ENCODE peak calls at places on chromosome 7, in seven cellular contexts. One of them, this sample, is unnamed.

GRCh38 chr7:151923097-151923876 is 33.0 kb upstream of the GALNTL5 start:
- DNase-seq in NCI-H2029 treated with DMSO at 0.1 percent for 48 hours: no peak
- DNase-seq in astrocyte of the spinal cord: no peak
- DNase-seq in T-helper 22 cell: no peak
- DNase-seq in stimulated activated CD8-positive, alpha-beta memory T cell treated with anti-CD3 and anti-CD28 coated beads, Interleukin-7, amount 100 ng/mL, for 1 hour: no peak
- DNase-seq in stimulated activated CD4-positive, alpha-beta T cell treated with anti-CD3 and anti-CD28 coated beads, Interleukin-4, amount 100 ng/mL, for 48 hours: no peak
- DNase-seq in ACHN: no peak
- DNase-seq in this sample: no peak

GRCh38 chr7:1323178-1324027 is 90.7 kb downstream of the UNCX start:
- DNase-seq in NCI-H2029 treated with DMSO at 0.1 percent for 48 hours: no peak
- DNase-seq in astrocyte of the spinal cord: no peak
- DNase-seq in T-helper 22 cell: no peak
- DNase-seq in stimulated activated CD8-positive, alpha-beta memory T cell treated with anti-CD3 and anti-CD28 coated beads, Interleukin-7, amount 100 ng/mL, for 1 hour: no peak
- DNase-seq in stimulated activated CD4-positive, alpha-beta T cell treated with anti-CD3 and anti-CD28 coated beads, Interleukin-4, amount 100 ng/mL, for 48 hours: no peak
- DNase-seq in ACHN: no peak
- DNase-seq in this sample: no peak

GRCh38 chr7:21965318-21965717 is 19.6 kb upstream of the CDCA7L start:
- DNase-seq in NCI-H2029 treated with DMSO at 0.1 percent for 48 hours: no peak
- DNase-seq in astrocyte of the spinal cord: no peak
- DNase-seq in T-helper 22 cell: no peak
- DNase-seq in stimulated activated CD8-positive, alpha-beta memory T cell treated with anti-CD3 and anti-CD28 coated beads, Interleukin-7, amount 100 ng/mL, for 1 hour: no peak
- DNase-seq in stimulated activated CD4-positive, alpha-beta T cell treated with anti-CD3 and anti-CD28 coated beads, Interleukin-4, amount 100 ng/mL, for 48 hours: no peak
- DNase-seq in ACHN: no peak
- DNase-seq in this sample: no peak

GRCh38 chr7:107931740-107932515 is 40.9 kb downstream of the DLD start:
- DNase-seq in NCI-H2029 treated with DMSO at 0.1 percent for 48 hours: no peak
- DNase-seq in astrocyte of the spinal cord: no peak
- DNase-seq in T-helper 22 cell: no peak
- DNase-seq in stimulated activated CD8-positive, alpha-beta memory T cell treated with anti-CD3 and anti-CD28 coated beads, Interleukin-7, amount 100 ng/mL, for 1 hour: no peak
- DNase-seq in stimulated activated CD4-positive, alpha-beta T cell treated with anti-CD3 and anti-CD28 coated beads, Interleukin-4, amount 100 ng/mL, for 48 hours: no peak
- DNase-seq in ACHN: no peak
- DNase-seq in this sample: no peak

GRCh38 chr7:518630-519428 is 817 bp downstream of the PDGFA start:
- DNase-seq in NCI-H2029 treated with DMSO at 0.1 percent for 48 hours: no peak
- DNase-seq in astrocyte of the spinal cord: peak
- DNase-seq in T-helper 22 cell: no peak
- DNase-seq in stimulated activated CD8-positive, alpha-beta memory T cell treated with anti-CD3 and anti-CD28 coated beads, Interleukin-7, amount 100 ng/mL, for 1 hour: no peak
- DNase-seq in stimulated activated CD4-positive, alpha-beta T cell treated with anti-CD3 and anti-CD28 coated beads, Interleukin-4, amount 100 ng/mL, for 48 hours: no peak
- DNase-seq in ACHN: peak
- DNase-seq in this sample: peak

GRCh38 chr7:4790078-4790465 is 14.6 kb downstream of the AP5Z1 start:
- DNase-seq in NCI-H2029 treated with DMSO at 0.1 percent for 48 hours: no peak
- DNase-seq in astrocyte of the spinal cord: no peak
- DNase-seq in T-helper 22 cell: no peak
- DNase-seq in stimulated activated CD8-positive, alpha-beta memory T cell treated with anti-CD3 and anti-CD28 coated beads, Interleukin-7, amount 100 ng/mL, for 1 hour: no peak
- DNase-seq in stimulated activated CD4-positive, alpha-beta T cell treated with anti-CD3 and anti-CD28 coated beads, Interleukin-4, amount 100 ng/mL, for 48 hours: no peak
- DNase-seq in ACHN: no peak
- DNase-seq in this sample: no peak

GRCh38 chr7:36736827-36737211 is 12.5 kb upstream of the AOAH start:
- DNase-seq in NCI-H2029 treated with DMSO at 0.1 percent for 48 hours: no peak
- DNase-seq in astrocyte of the spinal cord: no peak
- DNase-seq in T-helper 22 cell: no peak
- DNase-seq in stimulated activated CD8-positive, alpha-beta memory T cell treated with anti-CD3 and anti-CD28 coated beads, Interleukin-7, amount 100 ng/mL, for 1 hour: no peak
- DNase-seq in stimulated activated CD4-positive, alpha-beta T cell treated with anti-CD3 and anti-CD28 coated beads, Interleukin-4, amount 100 ng/mL, for 48 hours: no peak
- DNase-seq in ACHN: no peak
- DNase-seq in this sample: no peak

GRCh38 chr7:143258830-143259229 is 4.4 kb upstream of the GSTK1 start:
- DNase-seq in NCI-H2029 treated with DMSO at 0.1 percent for 48 hours: no peak
- DNase-seq in astrocyte of the spinal cord: no peak
- DNase-seq in T-helper 22 cell: no peak
- DNase-seq in stimulated activated CD8-positive, alpha-beta memory T cell treated with anti-CD3 and anti-CD28 coated beads, Interleukin-7, amount 100 ng/mL, for 1 hour: no peak
- DNase-seq in stimulated activated CD4-positive, alpha-beta T cell treated with anti-CD3 and anti-CD28 coated beads, Interleukin-4, amount 100 ng/mL, for 48 hours: no peak
- DNase-seq in ACHN: no peak
- DNase-seq in this sample: no peak

GRCh38 chr7:48042216-48042615 is 6.9 kb downstream of the C7orf57 start:
- DNase-seq in NCI-H2029 treated with DMSO at 0.1 percent for 48 hours: no peak
- DNase-seq in astrocyte of the spinal cord: no peak
- DNase-seq in T-helper 22 cell: no peak
- DNase-seq in stimulated activated CD8-positive, alpha-beta memory T cell treated with anti-CD3 and anti-CD28 coated beads, Interleukin-7, amount 100 ng/mL, for 1 hour: no peak
- DNase-seq in stimulated activated CD4-positive, alpha-beta T cell treated with anti-CD3 and anti-CD28 coated beads, Interleukin-4, amount 100 ng/mL, for 48 hours: no peak
- DNase-seq in ACHN: no peak
- DNase-seq in this sample: no peak

GRCh38 chr7:129168219-129168991 is 20.0 kb upstream of the SMO start:
- DNase-seq in NCI-H2029 treated with DMSO at 0.1 percent for 48 hours: no peak
- DNase-seq in astrocyte of the spinal cord: no peak
- DNase-seq in T-helper 22 cell: no peak
- DNase-seq in stimulated activated CD8-positive, alpha-beta memory T cell treated with anti-CD3 and anti-CD28 coated beads, Interleukin-7, amount 100 ng/mL, for 1 hour: no peak
- DNase-seq in stimulated activated CD4-positive, alpha-beta T cell treated with anti-CD3 and anti-CD28 coated beads, Interleukin-4, amount 100 ng/mL, for 48 hours: no peak
- DNase-seq in ACHN: no peak
- DNase-seq in this sample: no peak

GRCh38 chr7:832292-832967 is at the start of gene SUN1:
- DNase-seq in NCI-H2029 treated with DMSO at 0.1 percent for 48 hours: no peak
- DNase-seq in astrocyte of the spinal cord: peak
- DNase-seq in T-helper 22 cell: peak
- DNase-seq in stimulated activated CD8-positive, alpha-beta memory T cell treated with anti-CD3 and anti-CD28 coated beads, Interleukin-7, amount 100 ng/mL, for 1 hour: peak
- DNase-seq in stimulated activated CD4-positive, alpha-beta T cell treated with anti-CD3 and anti-CD28 coated beads, Interleukin-4, amount 100 ng/mL, for 48 hours: peak
- DNase-seq in ACHN: peak
- DNase-seq in this sample: peak

GRCh38 chr7:23654508-23654907 is 25.5 kb upstream of the FAM221A start:
- DNase-seq in NCI-H2029 treated with DMSO at 0.1 percent for 48 hours: no peak
- DNase-seq in astrocyte of the spinal cord: no peak
- DNase-seq in T-helper 22 cell: no peak
- DNase-seq in stimulated activated CD8-positive, alpha-beta memory T cell treated with anti-CD3 and anti-CD28 coated beads, Interleukin-7, amount 100 ng/mL, for 1 hour: no peak
- DNase-seq in stimulated activated CD4-positive, alpha-beta T cell treated with anti-CD3 and anti-CD28 coated beads, Interleukin-4, amount 100 ng/mL, for 48 hours: no peak
- DNase-seq in ACHN: peak
- DNase-seq in this sample: peak

GRCh38 chr7:103691291-103691690 is 245.3 kb upstream of the SLC26A5 start:
- DNase-seq in NCI-H2029 treated with DMSO at 0.1 percent for 48 hours: peak
- DNase-seq in astrocyte of the spinal cord: no peak
- DNase-seq in T-helper 22 cell: no peak
- DNase-seq in stimulated activated CD8-positive, alpha-beta memory T cell treated with anti-CD3 and anti-CD28 coated beads, Interleukin-7, amount 100 ng/mL, for 1 hour: no peak
- DNase-seq in stimulated activated CD4-positive, alpha-beta T cell treated with anti-CD3 and anti-CD28 coated beads, Interleukin-4, amount 100 ng/mL, for 48 hours: no peak
- DNase-seq in ACHN: no peak
- DNase-seq in this sample: no peak

GRCh38 chr7:46990761-46991160 is 591.1 kb downstream of the TNS3 start:
- DNase-seq in NCI-H2029 treated with DMSO at 0.1 percent for 48 hours: no peak
- DNase-seq in astrocyte of the spinal cord: no peak
- DNase-seq in T-helper 22 cell: no peak
- DNase-seq in stimulated activated CD8-positive, alpha-beta memory T cell treated with anti-CD3 and anti-CD28 coated beads, Interleukin-7, amount 100 ng/mL, for 1 hour: no peak
- DNase-seq in stimulated activated CD4-positive, alpha-beta T cell treated with anti-CD3 and anti-CD28 coated beads, Interleukin-4, amount 100 ng/mL, for 48 hours: no peak
- DNase-seq in ACHN: no peak
- DNase-seq in this sample: no peak

GRCh38 chr7:69837387-69838068 is 239.3 kb downstream of the AUTS2 start:
- DNase-seq in NCI-H2029 treated with DMSO at 0.1 percent for 48 hours: no peak
- DNase-seq in astrocyte of the spinal cord: peak
- DNase-seq in T-helper 22 cell: no peak
- DNase-seq in stimulated activated CD8-positive, alpha-beta memory T cell treated with anti-CD3 and anti-CD28 coated beads, Interleukin-7, amount 100 ng/mL, for 1 hour: no peak
- DNase-seq in stimulated activated CD4-positive, alpha-beta T cell treated with anti-CD3 and anti-CD28 coated beads, Interleukin-4, amount 100 ng/mL, for 48 hours: no peak
- DNase-seq in ACHN: no peak
- DNase-seq in this sample: no peak

GRCh38 chr7:127897704-127898454 is 133.4 kb downstream of the LRRC4 start:
- DNase-seq in NCI-H2029 treated with DMSO at 0.1 percent for 48 hours: no peak
- DNase-seq in astrocyte of the spinal cord: no peak
- DNase-seq in T-helper 22 cell: no peak
- DNase-seq in stimulated activated CD8-positive, alpha-beta memory T cell treated with anti-CD3 and anti-CD28 coated beads, Interleukin-7, amount 100 ng/mL, for 1 hour: no peak
- DNase-seq in stimulated activated CD4-positive, alpha-beta T cell treated with anti-CD3 and anti-CD28 coated beads, Interleukin-4, amount 100 ng/mL, for 48 hours: no peak
- DNase-seq in ACHN: no peak
- DNase-seq in this sample: no peak

This sample was measured in A549.